ENCODE peak calls at places on chromosomes 2 and 18, in six cellular contexts. One of them, this sample, is unnamed.

GRCh38 chr2:231318436-231318835 is 77.1 kb upstream of the B3GNT7 start:
- DNase-seq in WTC11: no peak
- DNase-seq in H1: no peak
- DNase-seq in K562: no peak
- DNase-seq in GM12878: no peak
- DNase-seq in HepG2: no peak
- DNase-seq in this sample: no peak

GRCh38 chr2:108215794-108216211 is 24.0 kb upstream of the SULT1C3 start:
- DNase-seq in WTC11: no peak
- DNase-seq in H1: no peak
- DNase-seq in K562: no peak
- DNase-seq in GM12878: no peak
- DNase-seq in HepG2: peak
- DNase-seq in this sample: peak

GRCh38 chr2:170221317-170222288 is 43.7 kb downstream of the MYO3B start:
- DNase-seq in WTC11: no peak
- DNase-seq in H1: peak
- DNase-seq in K562: no peak
- DNase-seq in GM12878: no peak
- DNase-seq in HepG2: no peak
- DNase-seq in this sample: no peak

GRCh38 chr2:120607506-120607905 is 128.2 kb upstream of the GLI2 start:
- DNase-seq in WTC11: no peak
- DNase-seq in H1: no peak
- DNase-seq in K562: no peak
- DNase-seq in GM12878: no peak
- DNase-seq in HepG2: no peak
- DNase-seq in this sample: no peak

GRCh38 chr2:38806001-38806400 is 28.0 kb downstream of the GEMIN6 start:
- DNase-seq in WTC11: no peak
- DNase-seq in H1: no peak
- DNase-seq in K562: no peak
- DNase-seq in GM12878: no peak
- DNase-seq in HepG2: no peak
- DNase-seq in this sample: no peak

GRCh38 chr2:142989276-142990204 is 112.1 kb downstream of the KYNU start:
- DNase-seq in WTC11: no peak
- DNase-seq in H1: no peak
- DNase-seq in K562: no peak
- DNase-seq in GM12878: no peak
- DNase-seq in HepG2: peak
- DNase-seq in this sample: peak

GRCh38 chr2:227325824-227326195 is 759 bp downstream of the MFF start:
- DNase-seq in WTC11: peak
- DNase-seq in H1: no peak
- DNase-seq in K562: peak
- DNase-seq in GM12878: no peak
- DNase-seq in HepG2: peak
- DNase-seq in this sample: peak

GRCh38 chr2:65429799-65430514 is 2.4 kb downstream of the SPRED2 start:
- DNase-seq in WTC11: no peak
- DNase-seq in H1: no peak
- DNase-seq in K562: no peak
- DNase-seq in GM12878: no peak
- DNase-seq in HepG2: no peak
- DNase-seq in this sample: peak

GRCh38 chr2:24040511-24040910 is 6.7 kb downstream of the WDCP start:
- DNase-seq in WTC11: no peak
- DNase-seq in H1: no peak
- DNase-seq in K562: no peak
- DNase-seq in GM12878: no peak
- DNase-seq in HepG2: no peak
- DNase-seq in this sample: no peak

GRCh38 chr2:119024568-119024967 is 82.6 kb downstream of the MARCO start:
- DNase-seq in WTC11: no peak
- DNase-seq in H1: peak
- DNase-seq in K562: no peak
- DNase-seq in GM12878: no peak
- DNase-seq in HepG2: no peak
- DNase-seq in this sample: no peak

GRCh38 chr2:119025013-119025412 is 83.0 kb downstream of the MARCO start:
- DNase-seq in WTC11: no peak
- DNase-seq in H1: peak
- DNase-seq in K562: no peak
- DNase-seq in GM12878: no peak
- DNase-seq in HepG2: no peak
- DNase-seq in this sample: no peak

GRCh38 chr2:119024152-119024551 is 82.2 kb downstream of the MARCO start:
- DNase-seq in WTC11: no peak
- DNase-seq in H1: no peak
- DNase-seq in K562: no peak
- DNase-seq in GM12878: no peak
- DNase-seq in HepG2: no peak
- DNase-seq in this sample: no peak

GRCh38 chr2:119023534-119023933 is 81.5 kb downstream of the MARCO start:
- DNase-seq in WTC11: no peak
- DNase-seq in H1: peak
- DNase-seq in K562: no peak
- DNase-seq in GM12878: no peak
- DNase-seq in HepG2: no peak
- DNase-seq in this sample: no peak

GRCh38 chr2:119022678-119023077 is 80.7 kb downstream of the MARCO start:
- DNase-seq in WTC11: no peak
- DNase-seq in H1: no peak
- DNase-seq in K562: no peak
- DNase-seq in GM12878: no peak
- DNase-seq in HepG2: no peak
- DNase-seq in this sample: no peak
- TF ChIP-seq CREB1 in WTC11: no peak
- TF ChIP-seq CREB1 in H1: no peak
- TF ChIP-seq CREB1 in K562: no peak
- TF ChIP-seq CREB1 in GM12878: no peak
- TF ChIP-seq CREB1 in HepG2: no peak
- TF ChIP-seq CREB1 in this sample: no peak

GRCh38 chr2:68565858-68566257 is 77.5 kb upstream of the PROKR1 start:
- DNase-seq in WTC11: no peak
- DNase-seq in H1: no peak
- DNase-seq in K562: peak
- DNase-seq in GM12878: no peak
- DNase-seq in HepG2: peak
- DNase-seq in this sample: no peak

GRCh38 chr2:68566362-68566761 is 77.0 kb upstream of the PROKR1 start:
- DNase-seq in WTC11: no peak
- DNase-seq in H1: no peak
- DNase-seq in K562: no peak
- DNase-seq in GM12878: no peak
- DNase-seq in HepG2: no peak
- DNase-seq in this sample: no peak

GRCh38 chr2:68565273-68565672 is 78.1 kb upstream of the PROKR1 start:
- DNase-seq in WTC11: no peak
- DNase-seq in H1: no peak
- DNase-seq in K562: no peak
- DNase-seq in GM12878: no peak
- DNase-seq in HepG2: no peak
- DNase-seq in this sample: no peak

GRCh38 chr2:68574202-68574791 is 69.1 kb upstream of the PROKR1 start:
- DNase-seq in WTC11: no peak
- DNase-seq in H1: no peak
- DNase-seq in K562: no peak
- DNase-seq in GM12878: no peak
- DNase-seq in HepG2: no peak
- DNase-seq in this sample: no peak

DNA sequence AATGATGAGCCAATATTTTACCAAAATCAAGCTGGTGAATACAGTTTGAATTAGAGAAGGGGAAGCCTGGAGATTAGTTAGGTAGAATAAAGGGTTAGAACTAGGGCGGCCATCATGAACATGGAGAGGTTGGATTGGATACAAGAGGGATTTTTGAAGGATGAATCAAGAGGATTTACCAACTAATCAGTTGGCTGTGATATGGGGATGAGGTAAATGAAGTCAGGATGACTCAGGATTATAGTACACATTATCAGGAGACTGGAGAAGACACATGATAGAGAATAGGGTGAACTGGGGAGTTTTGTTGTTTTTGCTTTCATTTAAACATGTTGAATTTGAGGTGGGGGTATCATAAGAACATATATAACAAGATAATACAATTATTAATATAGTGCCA is 73.8 kb upstream of the PROKR1 start:
- DNase-seq in WTC11: no peak
- DNase-seq in H1: no peak
- DNase-seq in K562: no peak
- DNase-seq in GM12878: no peak
- DNase-seq in HepG2: no peak
- DNase-seq in this sample: no peak
- TF ChIP-seq CREB1 in WTC11: no peak
- TF ChIP-seq CREB1 in H1: no peak
- TF ChIP-seq CREB1 in K562: no peak
- TF ChIP-seq CREB1 in GM12878: no peak
- TF ChIP-seq CREB1 in HepG2: no peak
- TF ChIP-seq CREB1 in this sample: no peak

DNA sequence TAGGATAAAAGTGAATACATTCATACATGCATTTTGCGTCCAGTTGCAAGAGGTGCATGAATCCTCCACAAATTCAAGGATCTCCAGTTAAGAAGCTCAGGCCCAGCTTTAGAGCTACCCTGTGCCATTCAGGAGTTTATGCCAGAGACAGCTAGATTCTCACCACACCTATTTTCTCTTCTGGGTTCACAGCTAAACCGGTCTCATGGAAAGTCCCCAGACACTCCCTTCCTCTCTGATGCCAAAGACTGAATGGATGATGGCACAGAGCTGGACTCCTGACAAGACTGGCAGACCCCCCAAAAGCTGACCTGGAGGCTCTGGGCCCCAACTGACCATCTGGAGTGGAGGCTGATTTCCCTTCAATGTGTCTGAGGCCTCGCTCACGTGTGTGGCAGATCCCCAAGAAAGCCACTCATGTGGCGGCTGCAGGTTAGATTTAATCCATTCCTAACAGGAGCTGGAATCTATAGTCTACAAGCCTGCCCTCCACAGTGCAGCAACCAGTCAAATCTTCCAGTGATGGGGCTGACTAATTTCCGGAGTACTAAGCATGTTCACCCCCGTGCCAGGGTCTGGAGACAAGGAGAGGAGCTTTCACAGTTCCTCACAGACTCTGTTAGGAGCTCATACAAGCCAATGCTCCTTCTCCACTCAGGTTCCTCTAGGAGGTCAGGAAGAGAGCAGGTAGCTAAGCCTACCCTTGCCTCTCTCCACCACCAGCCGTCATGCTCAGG is 257.1 kb downstream of the BCL11A start:
- DNase-seq in WTC11: no peak
- DNase-seq in H1: no peak
- DNase-seq in K562: no peak
- DNase-seq in GM12878: no peak
- DNase-seq in HepG2: no peak
- DNase-seq in this sample: no peak
- TF ChIP-seq CREB1 in WTC11: no peak
- TF ChIP-seq CREB1 in H1: no peak
- TF ChIP-seq CREB1 in K562: no peak
- TF ChIP-seq CREB1 in GM12878: no peak
- TF ChIP-seq CREB1 in HepG2: no peak
- TF ChIP-seq CREB1 in this sample: no peak

DNA sequence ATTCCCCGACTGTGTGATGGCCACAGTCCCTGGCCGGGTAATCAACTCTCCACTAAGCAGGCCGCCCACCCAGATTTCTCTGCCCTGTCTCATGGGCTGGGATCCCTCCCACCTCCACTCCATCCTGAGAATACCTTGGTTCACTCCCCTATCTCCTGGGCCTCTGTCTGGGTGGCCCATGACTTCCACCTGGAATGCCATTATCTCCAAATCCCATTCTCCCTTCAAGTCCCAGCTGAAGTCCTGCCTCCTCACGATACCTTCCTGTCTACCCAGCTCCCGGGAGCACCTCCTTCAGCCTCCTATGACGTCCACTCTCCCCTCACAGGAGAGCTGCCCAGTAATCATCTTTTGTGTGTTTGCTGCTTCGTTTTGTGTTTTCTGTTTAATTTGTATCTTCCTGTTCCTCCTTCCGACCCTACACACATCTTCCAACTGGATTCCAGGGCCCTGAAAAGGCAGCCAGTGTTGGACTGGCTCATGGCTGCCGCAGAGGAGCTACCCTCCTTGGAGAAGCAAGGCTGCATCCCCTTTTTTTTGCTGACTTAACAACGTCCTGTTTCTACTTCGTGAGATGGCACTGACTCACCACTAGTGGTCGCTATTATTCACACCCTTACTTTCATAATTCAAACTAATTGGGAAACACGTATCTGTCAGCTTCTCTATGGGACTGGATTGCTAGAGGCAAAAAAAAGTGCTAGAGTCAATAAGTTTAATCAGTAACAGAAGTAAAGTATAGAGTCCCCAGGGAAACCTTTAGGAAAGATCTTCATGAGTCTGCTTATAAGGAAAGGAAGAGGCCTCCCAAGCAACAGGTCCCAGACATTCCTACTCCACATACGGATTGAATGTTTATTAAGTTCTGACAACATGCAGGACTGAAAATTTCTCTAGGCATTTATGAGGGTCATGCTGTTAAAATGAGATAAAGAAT is 171.9 kb upstream of the GATA6 start:
- DNase-seq in WTC11: peak
- DNase-seq in H1: no peak
- DNase-seq in K562: peak
- DNase-seq in GM12878: peak
- DNase-seq in HepG2: peak
- DNase-seq in this sample: peak
- TF ChIP-seq CREB1 in WTC11: no peak
- TF ChIP-seq CREB1 in H1: no peak
- TF ChIP-seq CREB1 in K562: no peak
- TF ChIP-seq CREB1 in GM12878: no peak
- TF ChIP-seq CREB1 in HepG2: no peak
- TF ChIP-seq CREB1 in this sample: no peak

DNA sequence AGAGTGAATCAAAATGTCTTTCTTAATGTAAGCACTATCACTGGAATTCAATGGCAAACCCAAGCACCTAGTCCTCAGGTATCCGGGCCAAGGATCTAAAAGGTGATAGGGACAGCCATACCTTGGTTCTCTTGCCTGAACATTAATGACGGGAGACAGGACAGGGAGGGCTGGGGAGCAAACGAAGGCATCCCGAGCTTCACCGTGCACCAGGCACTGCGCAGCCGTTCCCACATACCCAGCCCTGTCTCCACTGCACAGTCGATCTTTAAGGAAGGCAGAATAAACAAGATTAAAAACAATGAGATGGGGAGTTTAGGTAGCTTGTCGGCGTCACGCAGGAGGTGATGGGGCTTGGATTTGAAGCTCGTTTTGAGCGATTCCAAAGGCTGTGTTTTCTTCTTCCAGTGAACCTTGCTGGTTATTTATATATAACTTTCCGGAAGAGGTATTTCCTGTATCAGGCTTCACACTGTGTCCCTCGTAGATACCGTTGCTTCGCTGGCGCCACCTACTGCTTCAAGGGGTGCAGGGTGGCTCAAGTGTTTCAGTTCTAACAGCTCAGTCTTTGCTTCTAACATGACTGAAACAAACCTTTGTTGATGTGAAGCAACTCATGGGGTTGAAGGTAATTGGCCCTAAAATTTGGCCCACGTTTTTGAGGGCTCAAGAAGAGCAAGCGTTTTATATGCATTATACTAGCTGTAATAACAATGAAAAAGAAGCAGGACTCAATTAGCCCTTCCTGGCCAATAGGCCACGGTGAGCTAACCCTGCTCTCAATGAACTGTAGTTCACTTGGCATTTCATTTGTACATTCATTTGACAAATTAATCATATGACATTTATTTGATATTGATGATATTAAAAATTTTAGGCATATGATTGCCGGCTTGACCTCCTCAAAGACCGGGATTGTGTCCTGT is 77.4 kb downstream of the DCDC2C start:
- DNase-seq in WTC11: peak
- DNase-seq in H1: peak
- DNase-seq in K562: peak
- DNase-seq in GM12878: peak
- DNase-seq in HepG2: peak
- DNase-seq in this sample: peak
- TF ChIP-seq CREB1 in WTC11: no peak
- TF ChIP-seq CREB1 in H1: peak
- TF ChIP-seq CREB1 in K562: no peak
- TF ChIP-seq CREB1 in GM12878: no peak
- TF ChIP-seq CREB1 in HepG2: no peak
- TF ChIP-seq CREB1 in this sample: no peak